ENCODE peak calls at places on chromosomes 16 and 17, in eight cellular contexts. S, Q, A, Z, D, M, F and L are unnamed samples.

GRCh38 chr17:39270923-39271322 is 45.2 kb upstream of the STAC2 start:
- DNase-seq in D (no peak), A (no peak), F (no peak), Q (peak), S (no peak), M (no peak), Z (peak), L (no peak)

GRCh38 chr17:17855976-17856375 is 19.2 kb upstream of the SREBF1 start:
- DNase-seq in D (no peak), F (no peak), S (no peak), Q (no peak), M (peak), A (no peak), Z (no peak), L (no peak)

GRCh38 chr17:63474174-63474913 is 2.5 kb upstream of the ACE start:
- DNase-seq in M (no peak), D (no peak), S (no peak), Q (no peak), A (no peak), F (no peak), Z (no peak), L (no peak)

GRCh38 chr16:9934723-9935508 is 247.3 kb downstream of the GRIN2A start:
- DNase-seq in D (no peak), F (peak), Z (no peak), S (no peak), Q (no peak), A (no peak), M (no peak), L (peak)

GRCh38 chr16:379961-380836 is 1.6 kb downstream of the PGAP6 start:
- DNase-seq in Z (no peak), S (no peak), M (no peak), D (no peak), Q (no peak), A (no peak), F (no peak), L (no peak)

GRCh38 chr17:50201226-50201854 is at the start of gene COL1A1:
- DNase-seq in Q (no peak), F (peak), M (peak), D (peak), S (peak), A (no peak), Z (peak), L (no peak)

GRCh38 chr17:45411348-45412105 is 21.1 kb downstream of the ARHGAP27 start:
- DNase-seq in F (no peak), D (no peak), S (no peak), Q (no peak), Z (no peak), M (no peak), A (no peak), L (no peak)

GRCh38 chr16:49497466-49497865 is 123.9 kb downstream of the C16orf78 start:
- DNase-seq in A (no peak), M (peak), Q (no peak), S (no peak), Z (no peak), F (no peak), D (no peak), L (no peak)

GRCh38 chr16:381788-382717 is at the start of gene PGAP6:
- DNase-seq in S (peak), F (peak), D (peak), A (no peak), Q (peak), Z (peak), M (no peak), L (peak)

GRCh38 chr17:71287246-71287828 is 833.5 kb upstream of the SOX9 start:
- DNase-seq in D (no peak), S (no peak), M (no peak), A (no peak), Z (no peak), Q (no peak), F (no peak), L (no peak)

GRCh38 chr17:80352991-80353665 is 61.8 kb upstream of the ENDOV start:
- DNase-seq in Z (no peak), A (no peak), D (no peak), M (no peak), F (no peak), Q (no peak), S (no peak), L (no peak)

GRCh38 chr16:29126057-29126494 is 141.2 kb downstream of the LAT start:
- DNase-seq in S (no peak), A (no peak), Z (no peak), M (no peak), D (no peak), Q (no peak), F (no peak), L (no peak)

GRCh38 chr16:9929836-9930235 is 252.4 kb downstream of the GRIN2A start:
- DNase-seq in A (no peak), Z (no peak), F (no peak), D (no peak), S (no peak), M (no peak), Q (no peak), L (no peak)

GRCh38 chr16:54446639-54447038 is 160.1 kb upstream of the IRX3 start:
- DNase-seq in D (no peak), M (peak), S (no peak), F (peak), Z (peak), Q (no peak), A (no peak), L (no peak)

GRCh38 chr17:28760987-28761562 is 17.3 kb downstream of the TRAF4 start:
- DNase-seq in S (no peak), M (no peak), A (no peak), D (peak), Q (no peak), Z (peak), F (peak), L (no peak)

GRCh38 chr16:7871979-7872378 is 539.3 kb downstream of the RBFOX1 start:
- DNase-seq in A (no peak), S (no peak), M (no peak), Q (no peak), Z (no peak), D (no peak), F (no peak), L (no peak)

GRCh38 chr16:20814761-20815160 is 8.4 kb downstream of the REXO5 start:
- DNase-seq in D (no peak), F (no peak), Z (no peak), A (no peak), S (no peak), Q (no peak), M (no peak), L (no peak)

GRCh38 chr17:32267690-32268205 is 2.1 kb downstream of the RHBDL3 start:
- DNase-seq in M (no peak), S (peak), A (no peak), F (no peak), Z (no peak), Q (no peak), D (peak), L (no peak)

GRCh38 chr17:80855196-80855967 is 136.3 kb upstream of the CHMP6 start:
- DNase-seq in Z (no peak), M (no peak), S (no peak), D (peak), F (no peak), Q (no peak), A (no peak), L (no peak)

GRCh38 chr17:74243013-74243755 is 29.8 kb downstream of the TTYH2 start:
- DNase-seq in Z (no peak), D (no peak), A (no peak), F (no peak), Q (no peak), M (no peak), S (no peak), L (no peak)

GRCh38 chr16:80580109-80580832 is 39.5 kb downstream of the DYNLRB2 start:
- DNase-seq in A (no peak), F (no peak), M (no peak), Z (no peak), D (no peak), Q (peak), S (no peak), L (no peak)

GRCh38 chr16:83212301-83212841 is 585.6 kb downstream of the CDH13 start:
- DNase-seq in D (no peak), A (no peak), Q (peak), F (no peak), M (no peak), S (peak), Z (no peak), L (no peak)

GRCh38 chr16:2196162-2196980 is at the start of gene CASKIN1:
- DNase-seq in Z (no peak), M (no peak), F (no peak), A (no peak), Q (no peak), D (no peak), S (peak), L (no peak)

GRCh38 chr17:1077536-1078061 is 80.7 kb downstream of the TIMM22 start:
- DNase-seq in A (no peak), D (no peak), Z (no peak), S (no peak), Q (peak), M (no peak), F (peak), L (no peak)

GRCh38 chr16:56964243-56965148 is 2.7 kb downstream of the CETP start:
- DNase-seq in D (peak), Z (peak), S (peak), M (peak), A (peak), F (peak), Q (peak), L (peak)

GRCh38 chr17:76996741-76997694 is 128.8 kb downstream of the MGAT5B start:
- DNase-seq in M (no peak), D (no peak), Z (no peak), F (no peak), Q (no peak), S (no peak), A (no peak), L (no peak)

DNA sequence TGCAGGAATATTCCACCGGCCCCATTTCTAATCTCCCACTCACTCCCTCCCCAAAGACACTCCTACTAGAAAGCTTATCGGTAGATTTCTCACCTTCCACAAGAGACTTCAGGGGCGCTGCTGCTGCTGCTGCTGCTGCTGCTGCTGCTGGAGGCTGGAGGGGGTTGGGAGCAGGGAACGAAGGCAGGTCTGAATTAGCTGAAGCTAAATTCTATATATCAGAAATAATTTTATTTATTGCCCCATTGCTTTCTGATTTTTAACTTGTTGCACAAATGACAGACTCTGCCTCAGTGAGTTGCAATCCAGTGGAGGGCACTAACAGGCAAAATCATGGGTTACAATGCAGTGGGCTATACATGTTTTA is 25.8 kb upstream of the HLF start:
- DNase-seq in A (peak), S (peak), D (peak), Z (no peak), Q (peak), F (no peak), M (no peak), L (no peak)
- TF ChIP-seq CTCF in A (peak), S (no peak), D (no peak), Z (no peak), Q (peak), F (no peak), M (no peak), L (no peak)

DNA sequence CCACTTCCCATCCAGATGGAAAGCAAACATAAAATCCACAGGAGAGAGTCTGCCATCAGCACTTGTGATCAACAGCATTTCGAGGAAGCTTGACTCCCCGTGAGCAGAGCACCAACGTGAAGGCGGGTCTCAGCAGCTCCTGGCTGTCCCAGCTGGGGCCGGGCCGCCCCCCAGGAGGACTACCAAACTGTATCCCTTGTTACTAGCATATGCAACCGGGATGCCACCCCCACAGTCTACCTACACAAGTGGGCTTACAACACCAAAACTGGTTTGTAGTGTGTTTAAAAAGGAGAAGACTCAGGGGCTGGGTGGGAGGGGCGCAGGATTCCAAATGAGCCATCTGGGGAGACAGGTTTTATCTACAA is 121.0 kb downstream of the SLC39A11 start:
- DNase-seq in S (no peak), M (no peak), D (no peak), A (no peak), F (no peak), Z (no peak), Q (no peak), L (no peak)
- TF ChIP-seq CTCF in S (no peak), M (no peak), D (no peak), A (no peak), F (no peak), Z (no peak), Q (no peak), L (no peak)

DNA sequence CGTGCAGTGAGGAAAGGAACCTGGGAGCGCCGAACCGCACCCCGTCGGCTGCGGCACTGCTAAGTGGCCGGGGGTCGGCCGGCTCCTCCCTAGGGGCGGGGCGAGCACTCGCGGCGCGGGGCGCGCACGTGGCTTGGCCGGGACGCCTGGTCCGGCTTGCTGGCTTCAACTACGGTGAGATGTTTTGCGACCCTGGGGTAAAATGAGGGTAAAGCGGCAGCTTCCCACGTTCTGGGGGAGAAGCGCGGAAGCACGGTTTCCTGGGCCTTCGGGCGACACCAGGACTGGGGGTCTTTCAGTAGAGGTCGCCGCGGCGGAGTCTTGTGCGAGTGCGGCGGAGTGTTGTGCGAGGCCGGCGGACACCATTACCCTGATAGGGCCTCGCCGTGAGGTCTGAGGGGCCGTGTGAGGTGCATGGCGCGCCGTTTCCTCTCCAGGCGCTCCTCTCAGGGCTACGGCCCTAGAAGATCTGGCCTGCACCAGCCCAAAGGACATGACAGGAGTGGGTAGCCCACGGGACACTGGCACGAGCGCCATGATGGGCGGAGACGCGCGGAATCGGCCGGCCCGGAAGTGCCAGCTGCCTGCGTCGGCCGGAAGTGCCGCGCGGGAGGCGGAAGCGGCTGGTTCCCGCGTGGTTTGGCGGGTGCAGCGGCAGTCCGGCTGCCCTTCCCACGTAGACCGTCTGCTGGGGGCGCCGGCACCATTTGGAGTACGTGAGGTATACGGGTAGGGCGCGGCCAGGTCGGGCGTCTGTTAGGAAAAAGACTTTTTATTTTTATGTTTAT is at the start of gene PIGW:
- DNase-seq in S (peak), M (peak), A (peak), F (peak), Q (peak), Z (peak), D (peak), L (peak)
- TF ChIP-seq CTCF in S (peak), M (peak), A (no peak), F (peak), Q (peak), Z (no peak), D (no peak), L (no peak)

DNA sequence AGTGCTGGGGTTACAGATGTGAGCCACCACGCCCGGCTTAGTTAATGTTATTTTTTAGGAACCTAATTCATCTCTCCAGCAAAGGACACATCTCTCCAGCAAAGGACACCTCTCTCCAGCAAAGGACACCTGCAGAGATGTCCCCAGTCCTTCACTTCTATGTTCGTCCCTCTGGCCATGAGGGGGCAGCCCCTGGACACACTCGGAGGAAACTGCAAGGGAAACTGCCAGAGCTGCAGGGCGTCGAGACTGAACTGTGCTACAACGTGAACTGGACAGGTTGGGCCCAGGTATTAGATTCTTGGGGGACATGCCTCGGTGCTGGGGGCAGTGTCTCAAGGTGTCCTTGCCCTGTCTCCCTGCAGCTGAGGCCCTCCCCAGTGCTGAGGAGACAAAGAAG is 4.7 kb downstream of the PFAS start:
- DNase-seq in S (peak), D (no peak), Z (no peak), M (no peak), A (no peak), F (no peak), Q (no peak), L (no peak)
- TF ChIP-seq CTCF in S (peak), D (no peak), Z (peak), M (no peak), A (peak), F (peak), Q (no peak), L (no peak)

GRCh38 chr16:78189121-78189520 is 89.7 kb downstream of the WWOX start:
- DNase-seq in Q (no peak), F (no peak), A (no peak), D (no peak), Z (no peak), S (no peak), M (no peak), L (no peak)
- TF ChIP-seq CTCF in Q (no peak), F (no peak), A (no peak), D (no peak), Z (no peak), S (no peak), M (no peak), L (no peak)

GRCh38 chr16:4477966-4478365 is 1.8 kb downstream of the HMOX2 start:
- DNase-seq in Q (no peak), D (no peak), A (no peak), M (no peak), F (no peak), Z (peak), S (no peak), L (no peak)
- TF ChIP-seq CTCF in Q (no peak), D (no peak), A (no peak), M (no peak), F (no peak), Z (peak), S (peak), L (no peak)